ENCODE peak calls at places on chromosomes 6 and 20, in nine cellular contexts. One of them, this sample, is unnamed.

GRCh38 chr6:163438940-163439335 is 24.4 kb downstream of the QKI start:
- DNase-seq in mesenteric fat pad: no peak
- DNase-seq in NCI-H1417: peak; percentile 65
- DNase-seq in stimulated activated CD4-positive, alpha-beta T cell treated with anti-CD3 and anti-CD28 coated beads, Interleukin-4, amount 100 ng/mL, for 4 hours: peak; percentile 12
- DNase-seq in GM12892: no peak
- DNase-seq in SW480: no peak
- DNase-seq in DMS153: no peak
- DNase-seq in CD8-positive, alpha-beta T cell: peak; percentile 30
- DNase-seq in colonic mucosa: no peak
- DNase-seq in this sample: no peak

GRCh38 chr6:112683106-112683505 is 336.0 kb downstream of the RFPL4B start:
- DNase-seq in mesenteric fat pad: no peak
- DNase-seq in NCI-H1417: no peak
- DNase-seq in stimulated activated CD4-positive, alpha-beta T cell treated with anti-CD3 and anti-CD28 coated beads, Interleukin-4, amount 100 ng/mL, for 4 hours: no peak
- DNase-seq in GM12892: no peak
- DNase-seq in SW480: no peak
- DNase-seq in DMS153: no peak
- DNase-seq in CD8-positive, alpha-beta T cell: no peak
- DNase-seq in colonic mucosa: no peak
- DNase-seq in this sample: no peak

GRCh38 chr6:105836379-105836778 is 249.8 kb upstream of the PRDM1 start:
- DNase-seq in mesenteric fat pad: no peak
- DNase-seq in NCI-H1417: no peak
- DNase-seq in stimulated activated CD4-positive, alpha-beta T cell treated with anti-CD3 and anti-CD28 coated beads, Interleukin-4, amount 100 ng/mL, for 4 hours: no peak
- DNase-seq in GM12892: no peak
- DNase-seq in SW480: no peak
- DNase-seq in DMS153: no peak
- DNase-seq in CD8-positive, alpha-beta T cell: no peak
- DNase-seq in colonic mucosa: no peak
- DNase-seq in this sample: no peak

GRCh38 chr6:128487055-128487454 is 33.3 kb downstream of the PTPRK start:
- DNase-seq in mesenteric fat pad: no peak
- DNase-seq in NCI-H1417: peak; percentile 7
- DNase-seq in stimulated activated CD4-positive, alpha-beta T cell treated with anti-CD3 and anti-CD28 coated beads, Interleukin-4, amount 100 ng/mL, for 4 hours: no peak
- DNase-seq in GM12892: no peak
- DNase-seq in SW480: no peak
- DNase-seq in DMS153: no peak
- DNase-seq in CD8-positive, alpha-beta T cell: no peak
- DNase-seq in colonic mucosa: no peak
- DNase-seq in this sample: no peak

GRCh38 chr20:21424846-21425245 is 27.5 kb upstream of the NKX2-4 start:
- DNase-seq in mesenteric fat pad: no peak
- DNase-seq in NCI-H1417: no peak
- DNase-seq in stimulated activated CD4-positive, alpha-beta T cell treated with anti-CD3 and anti-CD28 coated beads, Interleukin-4, amount 100 ng/mL, for 4 hours: no peak
- DNase-seq in GM12892: no peak
- DNase-seq in SW480: no peak
- DNase-seq in DMS153: no peak
- DNase-seq in CD8-positive, alpha-beta T cell: no peak
- DNase-seq in colonic mucosa: no peak
- DNase-seq in this sample: no peak

GRCh38 chr20:21396921-21397340 is 395 bp downstream of the NKX2-4 start:
- DNase-seq in mesenteric fat pad: no peak
- DNase-seq in NCI-H1417: peak; percentile 62
- DNase-seq in stimulated activated CD4-positive, alpha-beta T cell treated with anti-CD3 and anti-CD28 coated beads, Interleukin-4, amount 100 ng/mL, for 4 hours: no peak
- DNase-seq in GM12892: no peak
- DNase-seq in SW480: no peak
- DNase-seq in DMS153: peak; percentile 28
- DNase-seq in CD8-positive, alpha-beta T cell: no peak
- DNase-seq in colonic mucosa: no peak
- DNase-seq in this sample: no peak

GRCh38 chr6:165760803-165761185 is 97.8 kb upstream of the PDE10A start:
- DNase-seq in mesenteric fat pad: no peak
- DNase-seq in NCI-H1417: no peak
- DNase-seq in stimulated activated CD4-positive, alpha-beta T cell treated with anti-CD3 and anti-CD28 coated beads, Interleukin-4, amount 100 ng/mL, for 4 hours: no peak
- DNase-seq in GM12892: no peak
- DNase-seq in SW480: no peak
- DNase-seq in DMS153: no peak
- DNase-seq in CD8-positive, alpha-beta T cell: no peak
- DNase-seq in colonic mucosa: no peak
- DNase-seq in this sample: no peak

GRCh38 chr6:42979523-42980177 is 669 bp upstream of the PEX6 start:
- DNase-seq in mesenteric fat pad: no peak
- DNase-seq in NCI-H1417: no peak
- DNase-seq in stimulated activated CD4-positive, alpha-beta T cell treated with anti-CD3 and anti-CD28 coated beads, Interleukin-4, amount 100 ng/mL, for 4 hours: peak; percentile 20
- DNase-seq in GM12892: no peak
- DNase-seq in SW480: peak; percentile 33
- DNase-seq in DMS153: no peak
- DNase-seq in CD8-positive, alpha-beta T cell: peak; percentile 40
- DNase-seq in colonic mucosa: peak; percentile 40
- DNase-seq in this sample: no peak

GRCh38 chr6:82045965-82046756 is 201.4 kb downstream of the IBTK start:
- DNase-seq in mesenteric fat pad: no peak
- DNase-seq in NCI-H1417: no peak
- DNase-seq in stimulated activated CD4-positive, alpha-beta T cell treated with anti-CD3 and anti-CD28 coated beads, Interleukin-4, amount 100 ng/mL, for 4 hours: no peak
- DNase-seq in GM12892: no peak
- DNase-seq in SW480: no peak
- DNase-seq in DMS153: no peak
- DNase-seq in CD8-positive, alpha-beta T cell: no peak
- DNase-seq in colonic mucosa: no peak
- DNase-seq in this sample: peak; percentile 7

GRCh38 chr6:5541751-5542432 is 280.6 kb downstream of the FARS2 start:
- DNase-seq in mesenteric fat pad: no peak
- DNase-seq in NCI-H1417: no peak
- DNase-seq in stimulated activated CD4-positive, alpha-beta T cell treated with anti-CD3 and anti-CD28 coated beads, Interleukin-4, amount 100 ng/mL, for 4 hours: no peak
- DNase-seq in GM12892: no peak
- DNase-seq in SW480: peak; percentile 2
- DNase-seq in DMS153: no peak
- DNase-seq in CD8-positive, alpha-beta T cell: no peak
- DNase-seq in colonic mucosa: no peak
- DNase-seq in this sample: no peak

GRCh38 chr20:25676164-25676809 is 20.4 kb downstream of the ZNF337 start:
- DNase-seq in mesenteric fat pad: no peak
- DNase-seq in NCI-H1417: no peak
- DNase-seq in stimulated activated CD4-positive, alpha-beta T cell treated with anti-CD3 and anti-CD28 coated beads, Interleukin-4, amount 100 ng/mL, for 4 hours: no peak
- DNase-seq in GM12892: no peak
- DNase-seq in SW480: peak; percentile 41
- DNase-seq in DMS153: no peak
- DNase-seq in CD8-positive, alpha-beta T cell: no peak
- DNase-seq in colonic mucosa: no peak
- DNase-seq in this sample: peak; percentile 27

GRCh38 chr20:4916991-4917881 is 84.1 kb downstream of the SLC23A2 start:
- DNase-seq in mesenteric fat pad: peak; percentile 62
- DNase-seq in NCI-H1417: no peak
- DNase-seq in stimulated activated CD4-positive, alpha-beta T cell treated with anti-CD3 and anti-CD28 coated beads, Interleukin-4, amount 100 ng/mL, for 4 hours: no peak
- DNase-seq in GM12892: no peak
- DNase-seq in SW480: peak; percentile 42
- DNase-seq in DMS153: no peak
- DNase-seq in CD8-positive, alpha-beta T cell: no peak
- DNase-seq in colonic mucosa: no peak
- DNase-seq in this sample: no peak

GRCh38 chr6:141105481-141105880 is 1027.2 kb upstream of the GJE1 start:
- DNase-seq in mesenteric fat pad: no peak
- DNase-seq in NCI-H1417: peak; percentile 26
- DNase-seq in stimulated activated CD4-positive, alpha-beta T cell treated with anti-CD3 and anti-CD28 coated beads, Interleukin-4, amount 100 ng/mL, for 4 hours: no peak
- DNase-seq in GM12892: no peak
- DNase-seq in SW480: no peak
- DNase-seq in DMS153: no peak
- DNase-seq in CD8-positive, alpha-beta T cell: no peak
- DNase-seq in colonic mucosa: no peak
- DNase-seq in this sample: no peak

GRCh38 chr6:122050226-122050755 is 349.2 kb upstream of the HSF2 start:
- DNase-seq in mesenteric fat pad: no peak
- DNase-seq in NCI-H1417: no peak
- DNase-seq in stimulated activated CD4-positive, alpha-beta T cell treated with anti-CD3 and anti-CD28 coated beads, Interleukin-4, amount 100 ng/mL, for 4 hours: no peak
- DNase-seq in GM12892: no peak
- DNase-seq in SW480: no peak
- DNase-seq in DMS153: no peak
- DNase-seq in CD8-positive, alpha-beta T cell: no peak
- DNase-seq in colonic mucosa: no peak
- DNase-seq in this sample: no peak

GRCh38 chr20:34312024-34312460 is 8.9 kb upstream of the AHCY start:
- DNase-seq in mesenteric fat pad: no peak
- DNase-seq in NCI-H1417: peak; percentile 53
- DNase-seq in stimulated activated CD4-positive, alpha-beta T cell treated with anti-CD3 and anti-CD28 coated beads, Interleukin-4, amount 100 ng/mL, for 4 hours: no peak
- DNase-seq in GM12892: no peak
- DNase-seq in SW480: no peak
- DNase-seq in DMS153: no peak
- DNase-seq in CD8-positive, alpha-beta T cell: no peak
- DNase-seq in colonic mucosa: peak; percentile 46
- DNase-seq in this sample: no peak

This sample was measured in AG04450.